ENCODE peak calls at places on chromosomes 13 and 19, in nine cellular contexts. T is NCI-H1694 treated with DMSO at 0.1 percent for 48 hours; H is Calu3; U is GM06990; R is naive thymus-derived CD8-positive, alpha-beta T cell; O is iris pigment epithelial cell; I is AG10803; A is cortex of kidney; Z is neural crest cell. B is an unnamed sample.

GRCh38 chr19:17775245-17775927 is 19.6 kb upstream of the B3GNT3 start:
- DNase-seq in T (no peak), H (peak), U (no peak), R (peak), O (peak), I (peak), A (no peak), Z (peak), B (peak)

GRCh38 chr19:3771906-3772450 is at the start of gene RAX2:
- DNase-seq in T (no peak), H (no peak), U (no peak), R (no peak), O (no peak), I (no peak), A (no peak), Z (no peak), B (no peak)

GRCh38 chr19:15702590-15702930 is 25.3 kb upstream of the OR10H2 start:
- DNase-seq in T (peak), H (peak), U (no peak), R (no peak), O (peak), I (peak), A (no peak), Z (no peak), B (no peak)

GRCh38 chr13:98571955-98572662 is 4.8 kb downstream of the STK24 start:
- DNase-seq in T (no peak), H (peak), U (peak), R (no peak), O (peak), I (peak), A (no peak), Z (no peak), B (no peak)

GRCh38 chr19:40754611-40755247 is 3.7 kb downstream of the SNRPA start:
- DNase-seq in T (no peak), H (peak), U (peak), R (no peak), O (peak), I (peak), A (no peak), Z (no peak), B (no peak)

GRCh38 chr13:43008591-43008990 is 14.8 kb upstream of the DNAJC15 start:
- DNase-seq in T (no peak), H (no peak), U (no peak), R (no peak), O (no peak), I (peak), A (no peak), Z (no peak), B (no peak)

GRCh38 chr19:1509589-1510441 is 3.0 kb downstream of the ADAMTSL5 start:
- DNase-seq in T (no peak), H (no peak), U (no peak), R (no peak), O (no peak), I (no peak), A (no peak), Z (no peak), B (no peak)

GRCh38 chr19:56637976-56638555 is 4.9 kb upstream of the SMIM17 start:
- DNase-seq in T (no peak), H (no peak), U (no peak), R (no peak), O (peak), I (peak), A (no peak), Z (peak), B (peak)

GRCh38 chr13:109779074-109779473 is 7.3 kb downstream of the IRS2 start:
- DNase-seq in T (no peak), H (no peak), U (no peak), R (peak), O (no peak), I (no peak), A (no peak), Z (no peak), B (no peak)